ENCODE peak calls at places on chromosomes 5 and 9, in eight cellular contexts. One of them, this sample, is unnamed.

GRCh38 chr5:175657593-175658271 is at the start of gene HRH2:
- DNase-seq in brain microvascular endothelial cell: peak
- DNase-seq in fibroblast of pulmonary artery: no peak
- DNase-seq in esophagus squamous epithelium: no peak
- DNase-seq in coronary artery: no peak
- DNase-seq in A549: peak
- DNase-seq in GM12865: no peak
- DNase-seq in astrocyte of the spinal cord: no peak
- DNase-seq in this sample: no peak

GRCh38 chr9:115730396-115730795 is 423.2 kb upstream of the PAPPA start:
- DNase-seq in astrocyte of the spinal cord: no peak
- DNase-seq in A549: no peak
- DNase-seq in GM12865: no peak
- DNase-seq in coronary artery: no peak
- DNase-seq in esophagus squamous epithelium: no peak
- DNase-seq in brain microvascular endothelial cell: no peak
- DNase-seq in fibroblast of pulmonary artery: no peak
- DNase-seq in this sample: no peak

GRCh38 chr5:171893290-171893890 is 107.8 kb downstream of the SMIM23 start:
- DNase-seq in brain microvascular endothelial cell: peak
- DNase-seq in astrocyte of the spinal cord: peak
- DNase-seq in GM12865: no peak
- DNase-seq in A549: no peak
- DNase-seq in coronary artery: no peak
- DNase-seq in esophagus squamous epithelium: no peak
- DNase-seq in fibroblast of pulmonary artery: peak
- DNase-seq in this sample: peak

GRCh38 chr9:109418827-109419226 is 79.3 kb downstream of the PTPN3 start:
- DNase-seq in GM12865: peak
- DNase-seq in coronary artery: no peak
- DNase-seq in esophagus squamous epithelium: no peak
- DNase-seq in fibroblast of pulmonary artery: no peak
- DNase-seq in astrocyte of the spinal cord: no peak
- DNase-seq in A549: no peak
- DNase-seq in brain microvascular endothelial cell: no peak
- DNase-seq in this sample: peak

GRCh38 chr5:132526290-132526973 is 16.9 kb downstream of the IL5 start:
- DNase-seq in A549: peak
- DNase-seq in fibroblast of pulmonary artery: peak
- DNase-seq in brain microvascular endothelial cell: peak
- DNase-seq in esophagus squamous epithelium: no peak
- DNase-seq in astrocyte of the spinal cord: peak
- DNase-seq in GM12865: peak
- DNase-seq in coronary artery: no peak
- DNase-seq in this sample: peak

GRCh38 chr5:122170630-122171029 is 41.3 kb downstream of the ZNF474 start:
- DNase-seq in A549: no peak
- DNase-seq in astrocyte of the spinal cord: peak
- DNase-seq in GM12865: no peak
- DNase-seq in coronary artery: no peak
- DNase-seq in fibroblast of pulmonary artery: peak
- DNase-seq in brain microvascular endothelial cell: peak
- DNase-seq in esophagus squamous epithelium: no peak
- DNase-seq in this sample: no peak

GRCh38 chr9:82492274-82492673 is 503.7 kb downstream of the SPATA31D1 start:
- DNase-seq in fibroblast of pulmonary artery: no peak
- DNase-seq in A549: no peak
- DNase-seq in esophagus squamous epithelium: no peak
- DNase-seq in GM12865: no peak
- DNase-seq in coronary artery: no peak
- DNase-seq in brain microvascular endothelial cell: no peak
- DNase-seq in astrocyte of the spinal cord: no peak
- DNase-seq in this sample: no peak

GRCh38 chr5:159511570-159511969 is 181.3 kb upstream of the IL12B start:
- DNase-seq in esophagus squamous epithelium: no peak
- DNase-seq in astrocyte of the spinal cord: peak
- DNase-seq in GM12865: no peak
- DNase-seq in A549: peak
- DNase-seq in fibroblast of pulmonary artery: no peak
- DNase-seq in coronary artery: no peak
- DNase-seq in brain microvascular endothelial cell: no peak
- DNase-seq in this sample: no peak

GRCh38 chr5:45596320-45596719 is 99.9 kb downstream of the HCN1 start:
- DNase-seq in GM12865: no peak
- DNase-seq in astrocyte of the spinal cord: no peak
- DNase-seq in brain microvascular endothelial cell: no peak
- DNase-seq in coronary artery: no peak
- DNase-seq in fibroblast of pulmonary artery: no peak
- DNase-seq in A549: no peak
- DNase-seq in esophagus squamous epithelium: no peak
- DNase-seq in this sample: no peak

GRCh38 chr5:179852993-179853547 is 5.5 kb downstream of the MRNIP start:
- DNase-seq in esophagus squamous epithelium: no peak
- DNase-seq in GM12865: peak
- DNase-seq in astrocyte of the spinal cord: no peak
- DNase-seq in fibroblast of pulmonary artery: no peak
- DNase-seq in coronary artery: no peak
- DNase-seq in A549: no peak
- DNase-seq in brain microvascular endothelial cell: no peak
- DNase-seq in this sample: no peak

GRCh38 chr5:135024956-135025729 is 8.9 kb downstream of the PITX1 start:
- DNase-seq in brain microvascular endothelial cell: no peak
- DNase-seq in fibroblast of pulmonary artery: no peak
- DNase-seq in esophagus squamous epithelium: no peak
- DNase-seq in GM12865: no peak
- DNase-seq in A549: peak
- DNase-seq in coronary artery: no peak
- DNase-seq in astrocyte of the spinal cord: no peak
- DNase-seq in this sample: no peak

GRCh38 chr9:113620377-113621161 is 157.0 kb downstream of the RGS3 start:
- DNase-seq in GM12865: no peak
- DNase-seq in A549: peak
- DNase-seq in astrocyte of the spinal cord: peak
- DNase-seq in brain microvascular endothelial cell: peak
- DNase-seq in coronary artery: peak
- DNase-seq in esophagus squamous epithelium: no peak
- DNase-seq in fibroblast of pulmonary artery: peak
- DNase-seq in this sample: peak

GRCh38 chr5:112485802-112486427 is 66.8 kb upstream of the EPB41L4A start:
- DNase-seq in GM12865: no peak
- DNase-seq in esophagus squamous epithelium: no peak
- DNase-seq in coronary artery: no peak
- DNase-seq in A549: no peak
- DNase-seq in fibroblast of pulmonary artery: peak
- DNase-seq in astrocyte of the spinal cord: no peak
- DNase-seq in brain microvascular endothelial cell: no peak
- DNase-seq in this sample: no peak

GRCh38 chr5:112492291-112492690 is 73.2 kb upstream of the EPB41L4A start:
- DNase-seq in A549: peak
- DNase-seq in GM12865: peak
- DNase-seq in brain microvascular endothelial cell: peak
- DNase-seq in coronary artery: no peak
- DNase-seq in astrocyte of the spinal cord: peak
- DNase-seq in esophagus squamous epithelium: peak
- DNase-seq in fibroblast of pulmonary artery: peak
- DNase-seq in this sample: peak

DNA sequence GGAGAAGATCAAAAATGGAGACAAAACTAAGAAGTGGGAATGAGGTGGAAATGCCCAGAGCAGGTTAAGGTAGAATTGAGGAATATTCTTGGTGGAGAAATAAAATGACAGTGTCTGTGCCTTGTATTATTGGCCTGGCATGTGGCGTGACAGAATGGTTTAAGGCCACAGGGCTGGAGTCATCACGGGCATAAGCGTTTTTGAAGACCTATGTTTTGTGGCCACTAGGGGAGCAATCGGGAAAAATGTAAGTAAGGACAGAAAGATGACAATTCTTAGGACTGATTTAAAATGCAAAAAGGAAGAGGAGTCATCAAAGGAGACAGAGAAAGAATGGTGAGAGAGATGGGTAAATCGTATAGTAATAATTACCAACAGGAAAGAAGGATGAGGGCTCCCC is 72.2 kb upstream of the EPB41L4A start:
- DNase-seq in fibroblast of pulmonary artery: no peak
- DNase-seq in esophagus squamous epithelium: no peak
- DNase-seq in coronary artery: no peak
- DNase-seq in brain microvascular endothelial cell: no peak
- DNase-seq in astrocyte of the spinal cord: no peak
- DNase-seq in GM12865: peak
- DNase-seq in A549: peak
- DNase-seq in this sample: no peak
- TF ChIP-seq CTCF in fibroblast of pulmonary artery: peak
- TF ChIP-seq CTCF in esophagus squamous epithelium: no peak
- TF ChIP-seq CTCF in coronary artery: no peak
- TF ChIP-seq CTCF in brain microvascular endothelial cell: peak
- TF ChIP-seq CTCF in astrocyte of the spinal cord: peak
- TF ChIP-seq CTCF in GM12865: peak
- TF ChIP-seq CTCF in A549: peak
- TF ChIP-seq CTCF in this sample: peak

GRCh38 chr5:157541452-157542118 is 34.0 kb downstream of the ADAM19 start:
- DNase-seq in GM12865: peak
- DNase-seq in esophagus squamous epithelium: no peak
- DNase-seq in fibroblast of pulmonary artery: peak
- DNase-seq in astrocyte of the spinal cord: no peak
- DNase-seq in coronary artery: no peak
- DNase-seq in A549: no peak
- DNase-seq in brain microvascular endothelial cell: no peak
- DNase-seq in this sample: no peak
- H3K4me3 ChIP-seq in GM12865: peak
- H3K4me3 ChIP-seq in esophagus squamous epithelium: no peak
- H3K4me3 ChIP-seq in fibroblast of pulmonary artery: peak
- H3K4me3 ChIP-seq in astrocyte of the spinal cord: no peak
- H3K4me3 ChIP-seq in coronary artery: peak
- H3K4me3 ChIP-seq in A549: no peak
- H3K4me3 ChIP-seq in brain microvascular endothelial cell: peak
- H3K4me3 ChIP-seq in this sample: no peak

GRCh38 chr5:53359906-53360305 is 120.5 kb upstream of the FST start:
- DNase-seq in astrocyte of the spinal cord: no peak
- DNase-seq in A549: no peak
- DNase-seq in GM12865: no peak
- DNase-seq in fibroblast of pulmonary artery: peak
- DNase-seq in brain microvascular endothelial cell: no peak
- DNase-seq in esophagus squamous epithelium: no peak
- DNase-seq in coronary artery: no peak
- DNase-seq in this sample: no peak
- TF ChIP-seq CTCF in astrocyte of the spinal cord: no peak
- TF ChIP-seq CTCF in A549: no peak
- TF ChIP-seq CTCF in GM12865: no peak
- TF ChIP-seq CTCF in fibroblast of pulmonary artery: no peak
- TF ChIP-seq CTCF in brain microvascular endothelial cell: no peak
- TF ChIP-seq CTCF in esophagus squamous epithelium: no peak
- TF ChIP-seq CTCF in coronary artery: no peak
- TF ChIP-seq CTCF in this sample: no peak

GRCh38 chr9:5500441-5501235 is 9.7 kb upstream of the PDCD1LG2 start:
- DNase-seq in astrocyte of the spinal cord: peak
- DNase-seq in coronary artery: no peak
- DNase-seq in A549: no peak
- DNase-seq in esophagus squamous epithelium: no peak
- DNase-seq in GM12865: no peak
- DNase-seq in fibroblast of pulmonary artery: peak
- DNase-seq in brain microvascular endothelial cell: peak
- DNase-seq in this sample: peak

GRCh38 chr9:5502553-5502952 is 7.8 kb upstream of the PDCD1LG2 start:
- DNase-seq in A549: no peak
- DNase-seq in GM12865: no peak
- DNase-seq in coronary artery: no peak
- DNase-seq in brain microvascular endothelial cell: no peak
- DNase-seq in esophagus squamous epithelium: no peak
- DNase-seq in fibroblast of pulmonary artery: no peak
- DNase-seq in astrocyte of the spinal cord: no peak
- DNase-seq in this sample: no peak

GRCh38 chr9:5499157-5499556 is 11.2 kb upstream of the PDCD1LG2 start:
- DNase-seq in astrocyte of the spinal cord: no peak
- DNase-seq in brain microvascular endothelial cell: no peak
- DNase-seq in fibroblast of pulmonary artery: no peak
- DNase-seq in GM12865: no peak
- DNase-seq in esophagus squamous epithelium: no peak
- DNase-seq in A549: no peak
- DNase-seq in coronary artery: no peak
- DNase-seq in this sample: no peak

DNA sequence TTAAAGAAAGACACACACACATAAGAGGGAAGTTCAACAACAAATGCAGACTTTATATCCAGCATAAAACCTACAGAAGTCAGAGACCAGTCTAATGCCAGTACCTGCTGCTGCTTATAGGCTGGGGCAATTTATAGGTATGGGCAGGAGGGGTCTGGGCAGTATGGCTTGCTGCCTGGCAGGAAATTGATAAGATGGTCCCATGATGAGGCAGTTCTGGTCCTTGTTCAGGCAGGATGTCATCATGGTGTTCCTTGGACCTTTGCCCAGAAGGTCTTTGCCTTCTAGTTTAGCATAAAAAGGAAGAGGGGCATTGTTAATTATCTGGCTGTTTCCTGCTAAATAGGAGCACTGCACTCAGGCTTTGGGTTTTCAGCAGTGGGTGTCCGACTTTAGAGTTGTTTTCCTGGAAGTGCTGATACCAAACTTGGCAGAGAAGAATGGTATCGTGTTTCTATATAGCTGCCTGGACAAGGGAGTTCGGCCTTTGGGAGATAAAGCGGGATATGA is 10.4 kb upstream of the PDCD1LG2 start:
- DNase-seq in esophagus squamous epithelium: no peak
- DNase-seq in brain microvascular endothelial cell: peak
- DNase-seq in GM12865: no peak
- DNase-seq in A549: no peak
- DNase-seq in fibroblast of pulmonary artery: peak
- DNase-seq in astrocyte of the spinal cord: peak
- DNase-seq in coronary artery: no peak
- DNase-seq in this sample: no peak
- H3K4me3 ChIP-seq in esophagus squamous epithelium: no peak
- H3K4me3 ChIP-seq in brain microvascular endothelial cell: no peak
- H3K4me3 ChIP-seq in GM12865: no peak
- H3K4me3 ChIP-seq in A549: no peak
- H3K4me3 ChIP-seq in fibroblast of pulmonary artery: no peak
- H3K4me3 ChIP-seq in astrocyte of the spinal cord: no peak
- H3K4me3 ChIP-seq in coronary artery: no peak
- H3K4me3 ChIP-seq in this sample: no peak

DNA sequence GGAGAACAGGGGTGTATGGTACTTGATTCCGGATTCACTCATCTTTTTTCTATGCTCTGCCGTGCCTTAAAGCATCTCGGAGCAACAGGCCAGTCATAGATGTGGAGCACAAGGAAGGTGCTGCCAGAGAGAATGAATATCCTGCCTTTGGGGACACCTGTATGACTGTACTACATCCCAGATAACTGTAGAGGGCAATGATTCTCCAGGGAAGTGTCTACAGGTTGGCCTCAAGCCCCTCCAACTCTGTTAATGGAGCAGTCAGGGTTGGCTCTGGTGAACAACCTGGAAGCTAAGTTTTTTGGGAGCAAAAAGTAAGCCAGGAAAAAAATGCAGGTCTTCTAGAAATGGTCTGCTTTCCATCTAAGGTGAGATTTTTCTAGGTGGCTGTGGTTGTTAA is 71.0 kb downstream of the NREP start:
- DNase-seq in brain microvascular endothelial cell: no peak
- DNase-seq in GM12865: peak
- DNase-seq in astrocyte of the spinal cord: no peak
- DNase-seq in coronary artery: no peak
- DNase-seq in esophagus squamous epithelium: no peak
- DNase-seq in fibroblast of pulmonary artery: no peak
- DNase-seq in A549: peak
- DNase-seq in this sample: no peak
- TF ChIP-seq CTCF in brain microvascular endothelial cell: peak
- TF ChIP-seq CTCF in GM12865: no peak
- TF ChIP-seq CTCF in astrocyte of the spinal cord: no peak
- TF ChIP-seq CTCF in coronary artery: no peak
- TF ChIP-seq CTCF in esophagus squamous epithelium: no peak
- TF ChIP-seq CTCF in fibroblast of pulmonary artery: no peak
- TF ChIP-seq CTCF in A549: peak
- TF ChIP-seq CTCF in this sample: peak

GRCh38 chr5:58458851-58459275 is 1.0 kb downstream of the PLK2 start:
- DNase-seq in brain microvascular endothelial cell: no peak
- DNase-seq in GM12865: no peak
- DNase-seq in esophagus squamous epithelium: no peak
- DNase-seq in astrocyte of the spinal cord: peak
- DNase-seq in fibroblast of pulmonary artery: peak
- DNase-seq in coronary artery: no peak
- DNase-seq in A549: no peak
- DNase-seq in this sample: no peak
- H3K4me3 ChIP-seq in brain microvascular endothelial cell: peak
- H3K4me3 ChIP-seq in GM12865: no peak
- H3K4me3 ChIP-seq in esophagus squamous epithelium: peak
- H3K4me3 ChIP-seq in astrocyte of the spinal cord: peak
- H3K4me3 ChIP-seq in fibroblast of pulmonary artery: peak
- H3K4me3 ChIP-seq in coronary artery: peak
- H3K4me3 ChIP-seq in A549: peak
- H3K4me3 ChIP-seq in this sample: peak

This sample was measured in astrocyte of the cerebellum.